ENCODE peak calls at places on chromosomes 7 and 10, in six cellular contexts. M is fibroblast of mammary gland, X is keratinocyte, I is LNCaP clone FGC, S is astrocyte of the spinal cord, G is GM23338. U is an unnamed sample.

GRCh38 chr7:113774182-113774807 is 144.5 kb downstream of the PPP1R3A start:
- DNase-seq in X (no peak), I (peak; percentile 27), S (peak; percentile 74), G (peak; percentile 61), M (peak; percentile 51), U (peak; percentile 87)

GRCh38 chr10:6009159-6009558 is 31.8 kb upstream of the IL15RA start:
- DNase-seq in I (no peak), X (no peak), S (no peak), G (no peak), M (peak; percentile 78), U (peak; percentile 83)

GRCh38 chr10:69312537-69312936 is 34.2 kb downstream of the HK1 start:
- DNase-seq in G (peak; percentile 29), I (no peak), M (no peak), X (no peak), S (no peak), U (no peak)

GRCh38 chr7:43302211-43302711 is 189.8 kb downstream of the HECW1 start:
- DNase-seq in M (peak; percentile 60), G (peak; percentile 8), I (no peak), X (peak; percentile 4), S (peak; percentile 94), U (peak; percentile 96)

GRCh38 chr7:120695848-120696247 is 162.1 kb downstream of the TSPAN12 start:
- DNase-seq in I (peak; percentile 72), S (no peak), X (no peak), M (peak; percentile 22), G (no peak), U (no peak)

GRCh38 chr7:42247301-42247700 is 10.3 kb upstream of the GLI3 start:
- DNase-seq in I (no peak), X (no peak), G (no peak), S (peak; percentile 85), M (peak; percentile 68), U (peak; percentile 89)

GRCh38 chr10:48231178-48231577 is 43.3 kb downstream of the FRMPD2 start:
- DNase-seq in G (no peak), S (no peak), M (no peak), X (no peak), I (no peak), U (no peak)

GRCh38 chr10:76647276-76647675 is 990.3 kb downstream of the KCNMA1 start:
- DNase-seq in S (no peak), M (peak; percentile 40), G (no peak), X (no peak), I (no peak), U (peak; percentile 6)

GRCh38 chr10:63977329-63977923 is 456.2 kb downstream of the REEP3 start:
- DNase-seq in I (peak; percentile 11), M (peak; percentile 34), X (no peak), S (peak; percentile 9), G (peak; percentile 84), U (peak; percentile 54)

GRCh38 chr7:154591544-154591943 is 411.4 kb downstream of the PAXIP1 start:
- DNase-seq in X (no peak), S (no peak), I (no peak), M (no peak), G (no peak), U (no peak)

GRCh38 chr10:117663750-117664149 is 121.2 kb downstream of the EMX2 start:
- DNase-seq in S (peak; percentile 85), G (no peak), M (peak; percentile 93), I (no peak), X (no peak), U (peak; percentile 97)

GRCh38 chr7:78326870-78327269 is 528.3 kb downstream of the PHTF2 start:
- DNase-seq in G (no peak), S (peak; percentile 19), I (no peak), M (no peak), X (no peak), U (no peak)

GRCh38 chr7:128939075-128939860 is 1.5 kb downstream of the IRF5 start:
- DNase-seq in G (no peak), X (no peak), I (no peak), S (no peak), M (no peak), U (no peak)

GRCh38 chr10:69797959-69798358 is 3.7 kb upstream of the COL13A1 start:
- DNase-seq in S (no peak), M (no peak), X (peak; percentile 38), I (no peak), G (no peak), U (no peak)

GRCh38 chr10:77629775-77630565 is 7.6 kb downstream of the KCNMA1 start:
- DNase-seq in M (no peak), I (no peak), X (no peak), S (peak; percentile 42), G (no peak), U (peak; percentile 67)

GRCh38 chr10:117546020-117546629 is 3.6 kb downstream of the EMX2 start:
- DNase-seq in X (no peak), G (peak; percentile 29), I (no peak), S (no peak), M (no peak), U (no peak)

GRCh38 chr7:80719261-80719660 is 80.8 kb downstream of the CD36 start:
- DNase-seq in G (no peak), I (no peak), X (no peak), M (peak; percentile 71), S (peak; percentile 62), U (peak; percentile 76)

GRCh38 chr7:49398730-49399129 is 374.7 kb upstream of the VWC2 start:
- DNase-seq in G (no peak), S (peak; percentile 78), M (peak; percentile 54), I (no peak), X (peak; percentile 52), U (no peak)

GRCh38 chr7:2953099-2953498 is 90.6 kb downstream of the CARD11 start:
- DNase-seq in G (no peak), M (peak; percentile 30), I (no peak), X (no peak), S (no peak), U (no peak)

GRCh38 chr7:952548-953441 is 1.7 kb downstream of the ADAP1 start:
- DNase-seq in S (no peak), G (no peak), I (no peak), M (no peak), X (no peak), U (no peak)

GRCh38 chr10:75021851-75022250 is 89.6 kb upstream of the SAMD8 start:
- DNase-seq in M (no peak), X (no peak), G (no peak), I (peak; percentile 54), S (no peak), U (no peak)

GRCh38 chr7:80542398-80542797 is 30.5 kb upstream of the GNAT3 start:
- DNase-seq in M (peak; percentile 95), X (no peak), I (peak; percentile 83), S (peak; percentile 86), G (no peak), U (peak; percentile 94)

GRCh38 chr10:89887830-89888229 is 186.4 kb downstream of the KIF20B start:
- DNase-seq in I (no peak), M (peak; percentile 18), S (no peak), G (no peak), X (no peak), U (peak; percentile 7)

GRCh38 chr7:23468721-23469149 is 1.6 kb downstream of the IGF2BP3 start:
- DNase-seq in M (no peak), G (peak; percentile 31), X (no peak), S (no peak), I (no peak), U (peak; percentile 13)
- TF ChIP-seq CTCF in M (no peak), G (peak; percentile 34), X (no peak), S (peak; percentile 11), I (no peak), U (no peak)

GRCh38 chr10:132188331-132188730 is 1.6 kb downstream of the DPYSL4 start:
- DNase-seq in S (no peak), X (no peak), I (no peak), M (no peak), G (peak; percentile 18), U (no peak)

GRCh38 chr10:132187421-132188138 is 832 bp downstream of the DPYSL4 start:
- DNase-seq in S (no peak), X (no peak), G (peak; percentile 53), M (no peak), I (no peak), U (no peak)

GRCh38 chr10:132186488-132187413 is at the start of gene DPYSL4:
- DNase-seq in S (no peak), M (no peak), I (no peak), X (no peak), G (peak; percentile 48), U (no peak)

GRCh38 chr10:132184816-132185593 is 1.7 kb upstream of the DPYSL4 start:
- DNase-seq in I (no peak), X (no peak), M (no peak), S (no peak), G (peak; percentile 33), U (no peak)

GRCh38 chr10:132185601-132186487 is 904 bp upstream of the DPYSL4 start:
- DNase-seq in I (no peak), X (no peak), M (no peak), G (peak; percentile 76), S (peak; percentile 5), U (peak; percentile 43)
- H3K4me3 ChIP-seq in I (peak overlapping the region; percentile 46), X (no peak overlapping the region), M (no peak overlapping the region), G (peak overlapping the region; percentile 61), S (no peak overlapping the region), U (no peak overlapping the region)

GRCh38 chr7:104767113-104767512 is 246.9 kb upstream of the KMT2E start:
- DNase-seq in I (no peak), X (no peak), M (no peak), S (no peak), G (no peak), U (no peak)

GRCh38 chr7:104772405-104772821 is 241.6 kb upstream of the KMT2E start:
- DNase-seq in S (no peak), X (no peak), G (peak; percentile 76), M (no peak), I (no peak), U (no peak)

GRCh38 chr7:104767826-104768536 is 246.0 kb upstream of the KMT2E start:
- DNase-seq in I (no peak), S (no peak), G (peak; percentile 50), X (no peak), M (no peak), U (no peak)
- TF ChIP-seq CTCF in I (peak; percentile 28), S (no peak), G (peak; percentile 68), X (no peak), M (no peak), U (no peak)

GRCh38 chr7:17342726-17343125 is 44.3 kb downstream of the AHR start:
- DNase-seq in M (no peak), S (no peak), G (no peak), I (no peak), X (no peak), U (no peak)
- H3K4me3 ChIP-seq in M (no peak overlapping the region), S (no peak overlapping the region), G (no peak overlapping the region), I (no peak overlapping the region), X (no peak overlapping the region), U (no peak overlapping the region)

DNA sequence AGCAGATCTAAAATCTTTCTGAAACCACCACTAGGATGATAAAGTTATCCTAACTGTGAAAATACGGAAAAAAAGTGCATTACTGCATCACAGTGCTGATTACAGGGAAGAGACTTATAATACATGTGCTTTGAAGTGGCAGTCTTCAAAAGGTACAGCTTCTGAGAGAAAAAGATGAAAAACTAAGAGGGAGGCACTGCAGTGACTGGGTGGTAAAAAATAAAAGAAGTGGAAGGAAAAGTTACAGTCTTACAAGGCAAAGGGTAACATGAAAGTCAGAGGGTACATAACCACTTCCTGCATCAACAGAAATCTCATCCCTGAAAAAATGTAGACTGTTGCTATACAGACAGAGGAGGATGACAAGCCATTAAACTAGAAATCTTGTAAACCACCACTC is 465.3 kb downstream of the ACTR3B start:
- DNase-seq in G (no peak), I (no peak), S (no peak), M (no peak), X (no peak), U (no peak)
- TF ChIP-seq CTCF in G (no peak), I (no peak), S (no peak), M (no peak), X (no peak), U (no peak)